ENCODE peak calls at places on chromosomes 7 and 10, in four cellular contexts. V is heart right ventricle, T is tibial nerve, X is AG09309. S is an unnamed sample.
A peak's percentile ranks its signal among the peaks of the same experiment; 100 is the strongest.

GRCh38 chr10:649798-650690 is 39.4 kb downstream of the DIP2C start:
- DNase-seq in V (no peak), T (no peak), X (no peak), S (no peak)

GRCh38 chr10:60733189-60733815 is 45.0 kb upstream of the CDK1 start:
- DNase-seq in V (peak; percentile 12), T (no peak), X (no peak), S (peak; percentile 14)

GRCh38 chr7:45240926-45241325 is 83.3 kb downstream of the RAMP3 start:
- DNase-seq in V (no peak), T (no peak), X (no peak), S (no peak)

GRCh38 chr10:59626523-59626869 is 83.2 kb downstream of the SLC16A9 start:
- DNase-seq in V (no peak), T (no peak), X (no peak), S (no peak)

GRCh38 chr10:18683427-18683826 is 24.2 kb downstream of the ARL5B start:
- DNase-seq in V (no peak), T (no peak), X (no peak), S (no peak)

GRCh38 chr10:21959998-21960397 is 43.5 kb downstream of the DNAJC1 start:
- DNase-seq in V (no peak), T (no peak), X (no peak), S (no peak)

GRCh38 chr10:69497611-69498390 is 46.5 kb downstream of the TSPAN15 start:
- DNase-seq in V (no peak), T (no peak), X (no peak), S (no peak)

GRCh38 chr7:142696456-142697179 is 52.7 kb upstream of the PRSS1 start:
- DNase-seq in V (no peak), T (no peak), X (no peak), S (no peak)

GRCh38 chr10:95513941-95514392 is 47.2 kb downstream of the SORBS1 start:
- DNase-seq in V (peak; percentile 25), T (no peak), X (peak; percentile 14), S (peak; percentile 51)

GRCh38 chr7:131424219-131424822 is 96.6 kb downstream of the MKLN1 start:
- DNase-seq in V (no peak), T (no peak), X (peak; percentile 11), S (no peak)

GRCh38 chr7:155620497-155620896 is 24.0 kb upstream of the RBM33 start:
- DNase-seq in V (no peak), T (no peak), X (no peak), S (no peak)

GRCh38 chr7:25009271-25009670 is 29.3 kb upstream of the OSBPL3 start:
- DNase-seq in V (no peak), T (no peak), X (peak; percentile 89), S (no peak)

GRCh38 chr10:128494665-128495064 is 368.4 kb upstream of the MKI67 start:
- DNase-seq in V (no peak), T (no peak), X (no peak), S (no peak)

GRCh38 chr10:75009426-75009825 is 102.0 kb upstream of the SAMD8 start:
- DNase-seq in V (no peak), T (no peak), X (no peak), S (no peak)

GRCh38 chr10:7652121-7652520 is 14.6 kb downstream of the ITIH5 start:
- DNase-seq in V (no peak), T (no peak), X (no peak), S (no peak)

GRCh38 chr7:108561047-108561619 is 8.4 kb downstream of the THAP5 start:
- DNase-seq in V (no peak), T (no peak), X (no peak), S (no peak)

GRCh38 chr7:81110673-81111072 is 191.8 kb upstream of the SEMA3C start:
- DNase-seq in V (no peak), T (no peak), X (no peak), S (no peak)

GRCh38 chr10:110430369-110431273 is 67.1 kb upstream of the DUSP5 start:
- DNase-seq in V (no peak), T (no peak), X (no peak), S (peak; percentile 27)

GRCh38 chr10:59887972-59888640 is 18.2 kb downstream of the CCDC6 start:
- DNase-seq in V (no peak), T (no peak), X (no peak), S (no peak)

GRCh38 chr10:100793055-100793454 is 47.7 kb downstream of the PAX2 start:
- DNase-seq in V (no peak), T (no peak), X (no peak), S (no peak)

GRCh38 chr7:137820156-137820555 is 26.6 kb downstream of the DGKI start:
- DNase-seq in V (no peak), T (no peak), X (no peak), S (no peak)

GRCh38 chr10:132062641-132063390 is 2.9 kb upstream of the JAKMIP3 start:
- DNase-seq in V (peak; percentile 39), T (no peak), X (no peak), S (no peak)

GRCh38 chr7:42639930-42640329 is 271.9 kb downstream of the C7orf25 start:
- DNase-seq in V (no peak), T (no peak), X (no peak), S (no peak)

GRCh38 chr7:36238138-36238537 is 85.1 kb downstream of the EEPD1 start:
- DNase-seq in V (no peak), T (no peak), X (no peak), S (no peak)

GRCh38 chr7:150855476-150856302 is 3.4 kb downstream of the AOC1 start:
- DNase-seq in V (no peak), T (no peak), X (no peak), S (no peak)

GRCh38 chr7:101550641-101551531 is 78.2 kb downstream of the MYL10 start:
- DNase-seq in V (no peak), T (no peak), X (no peak), S (no peak)

GRCh38 chr10:110209926-110210662 is 2.7 kb downstream of the MXI1 start:
- DNase-seq in V (peak; percentile 71), T (peak; percentile 51), X (no peak), S (peak; percentile 48)

GRCh38 chr10:14665304-14665703 is 109.4 kb downstream of the FAM107B start:
- DNase-seq in V (no peak), T (no peak), X (no peak), S (no peak)

GRCh38 chr7:50711271-50712175 is 71.2 kb downstream of the GRB10 start:
- DNase-seq in V (peak; percentile 41), T (no peak), X (no peak), S (peak; percentile 56)

GRCh38 chr10:122126763-122127659 is 138.0 kb downstream of the TACC2 start:
- DNase-seq in V (no peak), T (no peak), X (peak; percentile 75), S (no peak)

GRCh38 chr10:15642095-15642494 is 77.6 kb downstream of the ITGA8 start:
- DNase-seq in V (no peak), T (no peak), X (no peak), S (no peak)

GRCh38 chr10:27998178-27998953 is 513 bp downstream of the ODAD2 start:
- DNase-seq in V (peak; percentile 26), T (no peak), X (no peak), S (no peak)

GRCh38 chr10:69361303-69361614 is 55.5 kb downstream of the TACR2 start:
- DNase-seq in V (no peak), T (no peak), X (no peak), S (peak; percentile 53)

GRCh38 chr7:68629-69028 is 123.7 kb upstream of the FAM20C start:
- DNase-seq in V (no peak), T (no peak), X (peak; percentile 55), S (no peak)

GRCh38 chr7:69070476-69070875 is 527.8 kb upstream of the AUTS2 start:
- DNase-seq in V (no peak), T (no peak), X (no peak), S (no peak)

GRCh38 chr7:102286237-102287081 is at the start of gene SH2B2:
- DNase-seq in V (peak; percentile 71), T (peak; percentile 59), X (no peak), S (peak; percentile 82)

GRCh38 chr7:99012722-99013121 is 131.2 kb downstream of the SMURF1 start:
- DNase-seq in V (no peak), T (no peak), X (no peak), S (no peak)

GRCh38 chr7:157977306-157977705 is 610.3 kb downstream of the PTPRN2 start:
- DNase-seq in V (no peak), T (no peak), X (no peak), S (peak; percentile 6)

GRCh38 chr7:157976406-157976805 is 611.2 kb downstream of the PTPRN2 start:
- DNase-seq in V (no peak), T (no peak), X (no peak), S (no peak)

GRCh38 chr7:157973971-157974677 is 613.5 kb downstream of the PTPRN2 start:
- DNase-seq in V (no peak), T (no peak), X (no peak), S (peak; percentile 20)

GRCh38 chr7:157974678-157975230 is 612.9 kb downstream of the PTPRN2 start:
- DNase-seq in V (no peak), T (no peak), X (no peak), S (no peak)

DNA sequence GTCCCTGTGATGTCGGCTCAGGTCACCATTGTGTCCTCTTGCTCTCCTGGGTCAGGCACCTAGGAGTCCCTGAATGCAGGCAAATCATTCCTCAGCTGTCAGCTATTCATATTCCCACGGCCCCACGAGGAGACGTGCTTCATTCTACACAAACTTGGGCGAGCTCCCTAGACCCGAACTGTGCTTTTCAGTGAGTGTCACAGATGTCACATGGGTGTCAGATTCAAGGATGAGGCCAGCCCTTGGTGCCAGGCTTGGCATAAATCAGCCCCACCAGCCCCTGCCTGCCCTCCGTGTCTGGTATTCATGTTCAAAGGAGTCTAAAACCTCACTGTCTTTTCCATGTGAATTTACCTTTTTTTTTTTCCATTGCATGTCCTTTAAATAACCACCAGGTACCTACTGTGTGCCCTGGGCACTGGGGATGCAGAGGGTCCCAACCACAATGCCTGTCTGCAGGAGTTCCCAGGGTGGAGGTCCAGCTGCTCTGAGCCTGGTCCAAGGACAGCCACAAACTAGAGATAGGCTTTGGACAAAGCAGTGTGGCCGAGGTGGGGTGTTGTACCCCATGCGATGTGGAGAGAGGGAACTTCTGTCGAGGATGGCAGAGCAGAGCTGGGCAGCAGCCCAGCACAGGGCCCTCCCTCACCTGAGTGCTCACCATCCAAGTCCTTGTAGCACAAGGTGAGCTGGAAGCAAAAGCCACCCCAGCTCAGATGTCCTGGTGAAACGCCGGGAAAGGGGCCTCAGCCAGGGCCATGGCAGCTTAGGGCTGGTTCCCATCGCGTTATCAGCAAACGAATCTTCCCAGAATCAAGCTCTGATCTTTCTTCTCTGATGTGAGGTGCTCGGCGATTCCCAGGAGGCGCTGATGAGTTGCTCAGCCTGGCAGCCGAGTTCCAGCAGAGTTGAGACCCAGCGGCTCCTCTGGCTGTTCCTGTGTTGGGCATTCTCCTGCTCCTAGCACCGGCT is 611.9 kb downstream of the PTPRN2 start:
- DNase-seq in V (no peak), T (no peak), X (no peak), S (peak; percentile 15)
- H3K4me3 ChIP-seq in V (no peak overlapping the region), T (no peak overlapping the region), X (no peak overlapping the region), S (no peak overlapping the region)

GRCh38 chr7:157253850-157254249 is 83.0 kb upstream of the DNAJB6 start:
- DNase-seq in V (peak; percentile 72), T (no peak), X (no peak), S (peak; percentile 70)
- TF ChIP-seq CTCF in V (no peak), T (no peak), X (no peak), S (peak; percentile 25)

DNA sequence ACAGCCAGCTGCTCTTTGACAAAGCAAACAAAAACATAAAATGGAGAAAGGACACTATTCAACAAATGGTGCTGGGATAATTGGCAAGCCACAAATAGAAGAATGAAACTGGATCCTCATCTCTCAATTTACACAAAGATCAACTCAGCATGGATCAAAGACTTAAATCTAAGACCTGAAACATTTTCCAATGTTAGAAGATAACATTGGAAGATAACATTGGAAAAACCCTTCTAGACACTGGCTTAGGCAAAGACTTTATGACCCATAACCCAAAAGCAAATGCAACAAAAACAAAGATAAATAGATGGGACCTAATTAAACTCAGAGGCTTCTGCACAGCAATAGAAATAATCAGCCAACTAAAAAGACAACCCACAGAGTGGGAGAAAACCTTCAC is 425.7 kb upstream of the SEMA3D start:
- DNase-seq in V (no peak), T (no peak), X (no peak), S (no peak)
- H3K4me3 ChIP-seq in V (no peak overlapping the region), T (no peak overlapping the region), X (no peak overlapping the region), S (no peak overlapping the region)

GRCh38 chr10:97059006-97059871 is 126.5 kb downstream of the SLIT1 start:
- DNase-seq in V (no peak), T (no peak), X (no peak), S (no peak)
- TF ChIP-seq CTCF in V (no peak), T (no peak), X (no peak), S (no peak)